ENCODE peak calls at places on chromosomes 12 and 14, in six cellular contexts. D is nephron progenitor cell, X is T follicular helper cell, Y is MM.1S, Z is mesothelial cell of epicardium, S is mesenchymal stem cell. H is an unnamed sample.

GRCh38 chr12:75738486-75738885 is 227.1 kb upstream of the KRR1 start:
- DNase-seq in D (no peak), X (no peak), Y (no peak), Z (no peak), S (peak), H (no peak)

GRCh38 chr12:56206373-56207166 is 15.2 kb downstream of the RNF41 start:
- DNase-seq in D (peak), X (peak), Y (peak), Z (no peak), S (peak), H (peak)

GRCh38 chr14:66038214-66038977 is 447.8 kb upstream of the CCDC196 start:
- DNase-seq in D (no peak), X (no peak), Y (no peak), Z (no peak), S (peak), H (no peak)

GRCh38 chr14:67999693-68000384 is 180.3 kb downstream of the RAD51B start:
- DNase-seq in D (no peak), X (no peak), Y (no peak), Z (no peak), S (peak), H (no peak)

GRCh38 chr14:58427289-58428010 is at the start of the genes KIAA0586 and TIMM9:
- DNase-seq in D (peak), X (peak), Y (peak), Z (peak), S (peak), H (peak)

GRCh38 chr12:6791931-6792520 is 2.7 kb downstream of the CD4 start:
- DNase-seq in D (no peak), X (no peak), Y (no peak), Z (no peak), S (no peak), H (no peak)

GRCh38 chr14:63896278-63896720 is 43.5 kb downstream of the SYNE2 start:
- DNase-seq in D (no peak), X (no peak), Y (no peak), Z (peak), S (peak), H (no peak)

GRCh38 chr12:64736771-64737170 is 22.4 kb downstream of the GNS start:
- DNase-seq in D (no peak), X (no peak), Y (no peak), Z (no peak), S (no peak), H (no peak)

GRCh38 chr12:108136697-108137096 is 7.6 kb downstream of the WSCD2 start:
- DNase-seq in D (no peak), X (no peak), Y (no peak), Z (no peak), S (no peak), H (no peak)

GRCh38 chr14:77498120-77498979 is at the start of gene ISM2:
- DNase-seq in D (peak), X (peak), Y (peak), Z (peak), S (peak), H (peak)

GRCh38 chr14:92546347-92547053 is 32.9 kb downstream of the RIN3 start:
- DNase-seq in D (no peak), X (no peak), Y (no peak), Z (no peak), S (peak), H (no peak)

GRCh38 chr14:68677901-68678300 is 115.0 kb downstream of the ZFP36L1 start:
- DNase-seq in D (no peak), X (no peak), Y (no peak), Z (no peak), S (no peak), H (no peak)

GRCh38 chr12:104695453-104696148 is 238.9 kb downstream of the CHST11 start:
- DNase-seq in D (no peak), X (peak), Y (no peak), Z (no peak), S (peak), H (no peak)

GRCh38 chr14:93040443-93040842 is 75.3 kb downstream of the ITPK1 start:
- DNase-seq in D (no peak), X (no peak), Y (no peak), Z (no peak), S (no peak), H (no peak)

GRCh38 chr12:15151141-15152091 is 69.8 kb downstream of the RERG start:
- DNase-seq in D (no peak), X (no peak), Y (peak), Z (no peak), S (peak), H (no peak)

GRCh38 chr14:96225745-96226151 is 21.1 kb downstream of the BDKRB2 start:
- DNase-seq in D (peak), X (no peak), Y (no peak), Z (peak), S (peak), H (peak)

GRCh38 chr12:42741771-42742510 is 152.4 kb upstream of the PRICKLE1 start:
- DNase-seq in D (no peak), X (no peak), Y (no peak), Z (no peak), S (peak), H (no peak)

GRCh38 chr14:23358553-23359166 is 6.0 kb upstream of the SLC22A17 start:
- DNase-seq in D (no peak), X (no peak), Y (no peak), Z (peak), S (no peak), H (no peak)

GRCh38 chr12:27593266-27593665 is 69.3 kb downstream of the PPFIBP1 start:
- DNase-seq in D (no peak), X (no peak), Y (no peak), Z (no peak), S (no peak), H (no peak)

GRCh38 chr14:21025374-21026151 is 702 bp upstream of the NDRG2 start:
- DNase-seq in D (peak), X (no peak), Y (no peak), Z (peak), S (no peak), H (peak)

GRCh38 chr12:54024127-54024526 is 4.1 kb upstream of the HOXC6 start:
- DNase-seq in D (peak), X (no peak), Y (no peak), Z (no peak), S (peak), H (no peak)

GRCh38 chr14:95123895-95124579 is 33.3 kb downstream of the DICER1 start:
- DNase-seq in D (no peak), X (no peak), Y (no peak), Z (no peak), S (no peak), H (no peak)

GRCh38 chr12:65442418-65442817 is 163.9 kb downstream of the MSRB3 start:
- DNase-seq in D (no peak), X (no peak), Y (no peak), Z (no peak), S (no peak), H (no peak)

GRCh38 chr12:7450667-7451066 is 6.7 kb upstream of the CD163L1 start:
- DNase-seq in D (no peak), X (no peak), Y (no peak), Z (no peak), S (no peak), H (no peak)

GRCh38 chr12:120774169-120774916 is 48.7 kb downstream of the ACADS start:
- DNase-seq in D (no peak), X (no peak), Y (no peak), Z (no peak), S (no peak), H (no peak)

GRCh38 chr12:34016361-34016760 is 5.9 kb upstream of the ALG10 start:
- DNase-seq in D (no peak), X (no peak), Y (no peak), Z (no peak), S (no peak), H (no peak)

GRCh38 chr14:24889843-24890242 is 160.1 kb downstream of the STXBP6 start:
- DNase-seq in D (no peak), X (no peak), Y (no peak), Z (no peak), S (no peak), H (no peak)

GRCh38 chr12:105705765-105706164 is 375.3 kb downstream of the C12orf75 start:
- DNase-seq in D (peak), X (no peak), Y (peak), Z (peak), S (peak), H (peak)

GRCh38 chr12:73656375-73656774 is 881.3 kb upstream of the ATXN7L3B start:
- DNase-seq in D (no peak), X (no peak), Y (no peak), Z (no peak), S (no peak), H (no peak)

GRCh38 chr14:22866874-22867273 is 4.7 kb upstream of the LRP10 start:
- DNase-seq in D (no peak), X (no peak), Y (no peak), Z (no peak), S (no peak), H (no peak)

GRCh38 chr12:114476159-114476558 is 70.2 kb upstream of the TBX5 start:
- DNase-seq in D (no peak), X (no peak), Y (no peak), Z (no peak), S (no peak), H (no peak)

GRCh38 chr12:73185403-73185802 is 913.2 kb downstream of the TRHDE start:
- DNase-seq in D (no peak), X (no peak), Y (no peak), Z (no peak), S (no peak), H (no peak)

GRCh38 chr12:89525002-89525823 is 617 bp upstream of the GALNT4 start:
- DNase-seq in D (peak), X (peak), Y (peak), Z (peak), S (peak), H (peak)

GRCh38 chr14:31829256-31829923 is 247.7 kb upstream of the ARHGAP5 start:
- DNase-seq in D (no peak), X (no peak), Y (no peak), Z (no peak), S (peak), H (no peak)

GRCh38 chr14:89025581-89026236 is 201.3 kb downstream of the TTC8 start:
- DNase-seq in D (no peak), X (no peak), Y (no peak), Z (no peak), S (no peak), H (no peak)

GRCh38 chr12:46383654-46384450 is 11.3 kb upstream of the SLC38A2 start:
- DNase-seq in D (no peak), X (peak), Y (peak), Z (peak), S (peak), H (peak)

GRCh38 chr12:42790761-42791151 is 201.2 kb upstream of the PRICKLE1 start:
- DNase-seq in D (peak), X (no peak), Y (no peak), Z (no peak), S (peak), H (no peak)

GRCh38 chr12:39723831-39724230 is 104.2 kb upstream of the ABCD2 start:
- DNase-seq in D (no peak), X (no peak), Y (no peak), Z (no peak), S (peak), H (peak)